ENCODE peak calls at places on chromosomes 6 and 20, in eight cellular contexts. V, P, J, S, O, G, T and H are unnamed samples. For H3K36me3, the result is how much of the 10 kb centered on the place peaks cover.

GRCh38 chr6:24126586-24127192 is 674 bp downstream of the NRSN1 start:
- DNase-seq in J (peak), S (peak), P (peak), V (peak), G (peak), O (peak), T (no peak), H (no peak)

GRCh38 chr20:24608926-24609667 is 139.7 kb downstream of the SYNDIG1 start:
- DNase-seq in O (peak), V (no peak), P (no peak), S (no peak), T (no peak), G (no peak), J (no peak), H (no peak)

GRCh38 chr20:59437601-59438031 is 137.2 kb downstream of the EDN3 start:
- DNase-seq in P (no peak), G (no peak), V (no peak), S (no peak), J (peak), T (no peak), O (no peak), H (no peak)

GRCh38 chr6:20284672-20285071 is 72.4 kb upstream of the MBOAT1 start:
- DNase-seq in S (no peak), V (no peak), T (no peak), O (no peak), G (no peak), J (no peak), P (no peak), H (no peak)

GRCh38 chr20:62232764-62233645 is 5.3 kb upstream of the OSBPL2 start:
- DNase-seq in O (no peak), T (no peak), S (no peak), J (no peak), G (no peak), V (no peak), P (no peak), H (no peak)

GRCh38 chr20:57484772-57485171 is 40.2 kb downstream of the CTCFL start:
- DNase-seq in G (no peak), S (no peak), P (no peak), O (no peak), T (no peak), J (no peak), V (no peak), H (no peak)

GRCh38 chr6:147156218-147156617 is 48.0 kb upstream of the STXBP5 start:
- DNase-seq in J (no peak), V (no peak), T (no peak), O (no peak), S (no peak), P (no peak), G (no peak), H (no peak)

GRCh38 chr6:71385111-71385822 is 96.7 kb downstream of the OGFRL1 start:
- DNase-seq in T (no peak), G (no peak), V (no peak), S (no peak), O (no peak), P (no peak), J (no peak), H (no peak)

GRCh38 chr6:106702451-106703110 is 73.2 kb downstream of the QRSL1 start:
- DNase-seq in T (peak), O (no peak), J (no peak), P (no peak), G (no peak), S (no peak), V (peak), H (no peak)

GRCh38 chr6:166202321-166202733 is 34.7 kb upstream of the TBXT start:
- DNase-seq in J (no peak), P (no peak), V (no peak), S (no peak), G (no peak), T (no peak), O (no peak), H (no peak)

GRCh38 chr6:160391419-160392116 is 43.4 kb downstream of the SLC22A3 start:
- DNase-seq in P (peak), J (peak), S (no peak), G (peak), T (no peak), O (peak), V (no peak), H (no peak)

GRCh38 chr20:22532598-22532997 is 51.8 kb downstream of the FOXA2 start:
- DNase-seq in G (no peak), O (no peak), J (no peak), S (no peak), P (no peak), V (no peak), T (no peak), H (no peak)

GRCh38 chr6:69735029-69735428 is 61.8 kb downstream of the LMBRD1 start:
- DNase-seq in O (no peak), S (no peak), V (no peak), J (no peak), G (no peak), P (no peak), T (no peak), H (no peak)

GRCh38 chr6:22295145-22295544 is 1.7 kb downstream of the PRL start:
- DNase-seq in T (no peak), G (no peak), V (no peak), S (no peak), P (no peak), O (no peak), J (no peak), H (no peak)

GRCh38 chr6:16239798-16240123 is 1.4 kb downstream of the GMPR start:
- DNase-seq in O (no peak), S (no peak), J (no peak), V (no peak), T (no peak), P (no peak), G (peak), H (no peak)

GRCh38 chr6:65117854-65118409 is 589.1 kb downstream of the EYS start:
- DNase-seq in V (no peak), P (no peak), O (no peak), T (no peak), S (no peak), J (no peak), G (no peak), H (no peak)

GRCh38 chr6:123323419-123324329 is 313.1 kb downstream of the TRDN start:
- DNase-seq in J (no peak), V (no peak), O (peak), S (no peak), G (no peak), P (no peak), T (no peak), H (no peak)

GRCh38 chr6:119614138-119614537 is 264.6 kb upstream of the MAN1A1 start:
- DNase-seq in T (no peak), S (no peak), O (no peak), G (no peak), V (no peak), P (no peak), J (no peak), H (no peak)

GRCh38 chr6:154981071-154981373 is 14.1 kb upstream of the TIAM2 start:
- DNase-seq in G (no peak), T (no peak), O (no peak), J (no peak), V (peak), P (no peak), S (no peak), H (no peak)

GRCh38 chr20:4234128-4234527 is 218.8 kb upstream of the RNF24 start:
- DNase-seq in P (peak), J (no peak), T (no peak), G (no peak), S (peak), O (peak), V (peak), H (no peak)

GRCh38 chr6:96505363-96505762 is 16.2 kb upstream of the UFL1 start:
- DNase-seq in J (no peak), G (no peak), P (no peak), T (no peak), V (no peak), O (no peak), S (no peak), H (no peak)

GRCh38 chr6:79946773-79947190 is 571 bp downstream of the ELOVL4 start:
- DNase-seq in J (no peak), G (no peak), O (peak), T (no peak), S (no peak), V (peak), P (peak), H (no peak)

GRCh38 chr20:33209789-33210188 is 7.4 kb upstream of the BPIFA3 start:
- DNase-seq in T (peak), J (peak), S (peak), V (peak), P (peak), G (peak), O (peak), H (no peak)

GRCh38 chr6:13425971-13426931 is 61.1 kb downstream of the GFOD1 start:
- DNase-seq in P (peak), O (peak), S (no peak), J (peak), T (peak), V (no peak), G (no peak), H (no peak)

GRCh38 chr20:5342031-5342430 is 25.3 kb upstream of the PROKR2 start:
- DNase-seq in T (no peak), G (no peak), P (no peak), V (no peak), O (no peak), J (no peak), S (no peak), H (no peak)

GRCh38 chr6:139577991-139578604 is 203.7 kb upstream of the CITED2 start:
- DNase-seq in V (peak), P (peak), G (no peak), S (no peak), O (peak), J (peak), T (no peak), H (peak)

GRCh38 chr6:25351485-25351884 is 72.3 kb downstream of the CARMIL1 start:
- DNase-seq in J (no peak), O (no peak), V (no peak), T (peak), S (no peak), G (no peak), P (no peak), H (no peak)

GRCh38 chr6:66731310-66731709 is 1024.3 kb upstream of the EYS start:
- DNase-seq in V (no peak), S (no peak), G (no peak), O (no peak), J (no peak), P (no peak), T (no peak), H (no peak)

GRCh38 chr6:37239950-37240713 is 17.4 kb upstream of the TBC1D22B start:
- DNase-seq in T (peak), J (peak), O (peak), V (peak), P (peak), G (peak), S (peak), H (peak)

DNA sequence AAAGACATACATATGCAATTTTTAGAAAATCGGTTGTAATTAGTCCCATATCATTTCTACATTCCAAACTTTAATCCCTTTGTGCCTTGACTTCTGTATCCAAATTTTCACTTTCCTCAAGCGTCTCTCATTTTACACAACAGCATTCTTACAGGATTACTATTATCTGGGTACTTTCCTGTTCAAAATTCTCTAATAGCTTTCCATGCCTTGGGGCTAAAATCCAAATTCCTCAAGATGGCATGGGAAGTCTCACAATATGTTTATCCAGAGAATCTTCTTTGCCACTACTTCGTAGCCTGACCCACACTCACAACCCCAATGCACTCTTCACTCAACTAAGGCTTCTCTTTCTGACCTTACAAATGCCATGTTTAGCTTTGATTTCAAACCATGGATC is 125.0 kb downstream of the TBX18 start:
- DNase-seq in V (no peak), T (no peak), S (no peak), G (no peak), P (no peak), O (no peak), J (no peak), H (no peak)
- TF ChIP-seq CTCF in V (no peak), T (no peak), S (no peak), G (no peak), P (no peak), O (no peak), J (no peak), H (no peak)

GRCh38 chr20:45934046-45934586 is 367 bp upstream of the PCIF1 start:
- DNase-seq in V (peak), S (no peak), O (peak), P (no peak), G (peak), J (no peak), T (peak), H (no peak)
- H3K36me3 ChIP-seq in V (under half), S (under half), O (under half), P (under half), G (under half), J (under half), T (under half), H (under half)

GRCh38 chr6:74677463-74677862 is 528.4 kb downstream of the COL12A1 start:
- DNase-seq in J (no peak), G (no peak), T (no peak), S (no peak), P (no peak), V (no peak), O (no peak), H (no peak)

GRCh38 chr6:74674377-74674776 is 531.5 kb downstream of the COL12A1 start:
- DNase-seq in G (no peak), O (no peak), S (no peak), V (no peak), J (no peak), T (no peak), P (no peak), H (no peak)

DNA sequence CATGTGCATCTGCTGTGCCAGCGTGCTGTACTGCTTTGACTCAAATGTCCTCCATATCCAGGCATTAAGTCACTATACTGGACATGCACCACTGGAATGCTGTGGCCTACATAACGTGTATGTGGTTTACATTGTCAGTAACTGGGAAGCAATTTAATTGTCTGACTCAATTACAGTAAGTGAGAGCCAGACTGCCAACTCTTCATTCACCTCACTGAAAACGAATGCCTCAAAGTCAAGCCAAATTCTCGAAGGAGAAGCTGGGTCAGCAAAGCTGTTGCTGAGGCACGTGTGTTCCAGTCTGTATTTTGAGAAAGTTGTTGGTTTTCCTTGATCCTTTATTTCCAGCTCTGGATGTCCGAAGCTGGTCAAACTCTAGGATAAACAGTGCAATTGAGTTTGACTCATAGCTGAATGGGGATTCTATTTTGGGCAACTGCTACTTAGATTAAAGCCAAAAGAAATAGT is 534.3 kb downstream of the COL12A1 start:
- DNase-seq in P (peak), O (peak), S (no peak), V (no peak), T (no peak), G (no peak), J (no peak), H (no peak)
- TF ChIP-seq CTCF in P (no peak), O (no peak), S (no peak), V (no peak), T (no peak), G (no peak), J (no peak), H (no peak)

GRCh38 chr20:532530-532929 is 11.1 kb downstream of the CSNK2A1 start:
- DNase-seq in G (no peak), O (no peak), V (no peak), S (no peak), J (no peak), P (no peak), T (no peak), H (no peak)

GRCh38 chr20:528923-529594 is 14.5 kb downstream of the CSNK2A1 start:
- DNase-seq in J (peak), V (no peak), G (peak), O (peak), S (peak), T (no peak), P (peak), H (peak)

GRCh38 chr20:521860-522259 is 21.7 kb downstream of the CSNK2A1 start:
- DNase-seq in V (no peak), J (no peak), S (no peak), P (no peak), T (no peak), G (no peak), O (no peak), H (no peak)

GRCh38 chr20:531608-532007 is 12.0 kb downstream of the CSNK2A1 start:
- DNase-seq in T (no peak), V (no peak), O (no peak), G (no peak), J (no peak), S (no peak), P (no peak), H (no peak)

GRCh38 chr20:527571-527886 is 16.1 kb downstream of the CSNK2A1 start:
- DNase-seq in G (no peak), T (no peak), P (no peak), J (no peak), O (no peak), V (no peak), S (no peak), H (no peak)
- H3K36me3 ChIP-seq in G (under half), T (under half), P (under half), J (under half), O (under half), V (under half), S (under half), H (under half)

DNA sequence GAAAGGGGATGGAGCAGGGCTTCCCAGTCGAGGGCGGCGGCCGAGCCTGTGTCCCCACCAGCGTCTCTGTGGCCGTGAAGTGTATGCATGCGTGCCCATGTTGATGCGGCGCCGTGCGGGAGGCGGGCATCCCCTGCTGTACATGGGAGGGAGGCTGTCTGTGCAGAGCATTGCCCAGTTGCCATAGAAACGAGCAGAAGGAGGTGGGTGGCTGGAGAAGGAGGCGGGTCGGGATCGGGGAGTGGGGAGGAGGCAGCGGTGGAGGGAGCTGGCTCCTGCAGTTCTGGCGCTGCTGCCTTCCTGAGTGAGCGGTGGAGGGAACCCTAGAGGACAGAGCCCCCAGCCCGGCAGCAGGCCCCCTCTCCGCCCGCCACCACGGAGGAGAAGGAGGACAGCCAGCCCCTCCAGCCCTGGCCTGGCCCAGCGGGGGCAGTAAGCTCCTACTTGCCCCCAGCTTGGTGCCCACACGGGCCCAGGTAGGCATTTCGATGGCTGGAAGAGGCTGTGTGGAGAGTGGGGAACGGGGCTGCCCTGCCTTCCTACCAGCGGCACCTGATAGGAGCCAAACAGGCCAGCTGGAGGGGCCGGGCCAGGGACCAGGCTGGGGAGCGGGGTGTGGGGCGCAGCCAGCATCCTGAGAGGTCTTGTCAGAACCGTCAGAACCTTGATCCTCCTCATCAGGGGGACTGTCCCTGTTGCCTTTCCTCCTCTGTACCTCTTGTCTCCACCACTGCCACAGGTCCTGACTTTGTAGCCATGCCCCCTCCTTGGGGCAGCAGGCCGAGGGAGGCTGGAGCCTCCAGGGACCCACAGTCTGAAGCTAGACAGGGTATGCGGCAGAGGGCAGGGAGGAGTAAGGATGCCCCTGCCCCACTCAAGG is 41.3 kb downstream of the SPDEF start:
- DNase-seq in T (no peak), V (no peak), O (peak), P (peak), G (no peak), J (no peak), S (no peak), H (no peak)
- TF ChIP-seq CTCF in T (no peak), V (peak), O (peak), P (no peak), G (no peak), J (no peak), S (no peak), H (no peak)

DNA sequence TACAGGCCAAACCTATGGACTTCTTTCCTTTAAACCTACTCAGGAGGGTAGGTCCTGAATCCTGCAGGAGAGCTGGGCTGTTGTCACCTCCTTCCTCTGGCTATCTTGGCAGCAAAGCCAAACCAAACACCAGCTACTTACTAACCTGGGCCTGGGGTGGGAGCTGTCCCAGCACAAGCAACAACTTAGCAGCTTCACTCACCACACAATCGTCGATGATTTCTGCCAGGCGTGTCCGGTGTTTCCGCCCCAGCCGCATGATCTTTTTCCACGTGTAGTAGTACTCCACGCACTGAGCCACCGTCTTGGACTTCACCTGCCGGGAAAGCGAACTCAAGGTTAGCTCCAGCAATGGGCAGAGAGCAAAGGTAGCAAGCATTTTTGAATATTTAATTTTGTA is 25.4 kb upstream of the MRPS10 start:
- DNase-seq in S (peak), P (no peak), T (no peak), V (no peak), G (no peak), O (no peak), J (no peak), H (no peak)
- H3K36me3 ChIP-seq in S (under half), P (under half), T (under half), V (under half), G (under half), O (under half), J (under half), H (under half)

GRCh38 chr20:38640486-38640885 is 38.9 kb downstream of the ARHGAP40 start:
- DNase-seq in O (no peak), P (no peak), S (no peak), J (no peak), V (no peak), G (no peak), T (no peak), H (no peak)

GRCh38 chr20:38631155-38632022 is 29.8 kb downstream of the ARHGAP40 start:
- DNase-seq in T (no peak), O (peak), G (no peak), J (peak), V (no peak), P (peak), S (no peak), H (no peak)

GRCh38 chr20:38630727-38631126 is 29.1 kb downstream of the ARHGAP40 start:
- DNase-seq in V (no peak), G (peak), S (no peak), T (no peak), O (peak), J (peak), P (no peak), H (no peak)

GRCh38 chr20:38633577-38634093 is 32.0 kb downstream of the ARHGAP40 start:
- DNase-seq in J (no peak), G (peak), V (peak), O (peak), T (peak), S (peak), P (peak), H (no peak)

DNA sequence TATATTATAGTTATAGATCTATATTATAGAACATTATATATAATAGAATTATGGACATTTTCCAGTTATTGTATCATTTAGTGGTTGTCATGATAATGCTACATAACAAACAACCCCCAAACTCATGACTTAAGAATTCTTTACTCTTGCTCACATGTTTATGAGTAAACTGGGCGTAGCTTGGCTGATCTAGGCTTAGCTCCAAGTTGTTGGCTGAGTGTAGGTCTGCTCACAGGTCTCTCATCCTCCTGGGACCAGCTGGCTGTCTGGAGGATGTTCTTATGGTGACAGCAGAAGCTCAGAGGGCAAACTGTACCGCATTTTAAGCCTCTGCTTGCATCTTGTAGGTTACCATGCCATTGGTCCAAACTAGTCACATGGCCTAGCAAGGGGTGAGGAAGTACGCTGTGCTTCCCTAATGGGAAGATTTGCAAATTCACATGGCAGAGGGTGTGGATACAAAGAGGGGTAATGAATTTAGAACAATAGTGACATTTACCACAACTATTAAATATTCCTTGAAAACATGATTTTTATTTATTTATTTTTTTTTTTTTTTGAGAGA is 34.2 kb downstream of the ARHGAP40 start:
- DNase-seq in G (no peak), J (peak), O (peak), S (no peak), V (no peak), T (no peak), P (peak), H (no peak)
- TF ChIP-seq CTCF in G (no peak), J (no peak), O (no peak), S (no peak), V (no peak), T (no peak), P (no peak), H (no peak)